ENCODE peak calls at places on chromosomes 2 and 18, in ten cellular contexts. L is heart left ventricle, T is A549, J is esophagus muscularis mucosa, S is tibial nerve, E is Peyer's patch, D is ovary, H is suprapubic skin, A is gastrocnemius medialis, C is stomach. W is an unnamed sample.

GRCh38 chr18:63284861-63285260 is 34.7 kb downstream of the BCL2 start:
- DNase-seq in H (no peak), E (no peak), S (no peak), J (no peak), C (no peak), D (no peak), L (no peak), T (no peak), A (no peak), W (no peak)

GRCh38 chr2:185433824-185434223 is 304.8 kb upstream of the FSIP2 start:
- DNase-seq in L (no peak), A (no peak), H (no peak), D (no peak), T (no peak), E (no peak), J (no peak), S (no peak), C (no peak), W (no peak)

GRCh38 chr2:176446718-176447414 is 177.6 kb downstream of the MTX2 start:
- DNase-seq in D (no peak), S (no peak), L (no peak), E (no peak), T (no peak), C (no peak), A (no peak), J (no peak), H (no peak), W (no peak)

GRCh38 chr2:85826990-85827878 is 61.6 kb downstream of the ST3GAL5 start:
- DNase-seq in S (peak), H (peak), E (peak), D (peak), C (peak), T (peak), A (peak), L (peak), J (peak), W (peak)

GRCh38 chr2:170002096-170002495 is 174.8 kb downstream of the UBR3 start:
- DNase-seq in S (no peak), T (no peak), L (no peak), C (no peak), A (no peak), E (no peak), D (no peak), H (no peak), J (no peak), W (no peak)

GRCh38 chr2:69625078-69625788 is 18.3 kb downstream of the AAK1 start:
- DNase-seq in T (no peak), A (no peak), J (no peak), C (no peak), S (no peak), H (no peak), L (no peak), E (no peak), D (no peak), W (peak)

GRCh38 chr2:169086893-169087467 is 17.6 kb downstream of the DHRS9 start:
- DNase-seq in D (no peak), J (peak), C (no peak), L (no peak), S (no peak), A (no peak), H (no peak), E (no peak), T (no peak), W (no peak)

GRCh38 chr2:175931751-175932295 is 70.2 kb downstream of the LNPK start:
- DNase-seq in D (no peak), S (no peak), C (no peak), L (no peak), J (no peak), T (no peak), H (no peak), A (no peak), E (no peak), W (no peak)

GRCh38 chr18:74947875-74948274 is 261.1 kb downstream of the PTGR3 start:
- DNase-seq in S (no peak), E (no peak), A (no peak), H (no peak), T (no peak), D (no peak), L (no peak), C (no peak), J (no peak), W (no peak)

GRCh38 chr2:156589381-156590079 is 153.4 kb downstream of the GPD2 start:
- DNase-seq in J (no peak), A (no peak), T (peak), E (peak), H (no peak), C (peak), L (no peak), S (no peak), D (no peak), W (peak)

GRCh38 chr2:235461763-235462414 is 32.0 kb upstream of the AGAP1 start:
- DNase-seq in J (no peak), T (no peak), C (no peak), S (no peak), D (no peak), E (no peak), H (no peak), A (no peak), L (no peak), W (no peak)

GRCh38 chr2:120434909-120435308 is 89.0 kb downstream of the INHBB start:
- DNase-seq in H (peak), S (no peak), E (peak), C (no peak), T (no peak), L (no peak), A (no peak), J (no peak), D (no peak), W (no peak)

GRCh38 chr2:136242687-136243277 is 124.8 kb upstream of the CXCR4 start:
- DNase-seq in D (no peak), L (no peak), T (no peak), S (no peak), H (no peak), E (peak), C (peak), A (no peak), J (no peak), W (no peak)

GRCh38 chr18:59744271-59744721 is 47.1 kb upstream of the CCBE1 start:
- DNase-seq in J (no peak), L (no peak), E (no peak), H (no peak), D (no peak), S (no peak), C (no peak), A (no peak), T (no peak), W (no peak)

GRCh38 chr2:102291221-102292075 is 19.9 kb upstream of the IL1RL1 start:
- DNase-seq in A (no peak), L (peak), T (no peak), H (no peak), E (no peak), D (no peak), J (no peak), S (peak), C (peak), W (peak)

GRCh38 chr2:177030391-177031000 is 182.1 kb upstream of the HNRNPA3 start:
- DNase-seq in L (no peak), C (no peak), H (no peak), D (no peak), J (no peak), E (no peak), A (no peak), T (no peak), S (no peak), W (no peak)

GRCh38 chr2:40098786-40099470 is 319.9 kb upstream of the THUMPD2 start:
- DNase-seq in H (no peak), S (no peak), A (no peak), C (no peak), J (no peak), L (no peak), T (no peak), E (no peak), D (no peak), W (no peak)

GRCh38 chr2:1796581-1796930 is 52.2 kb upstream of the PXDN start:
- DNase-seq in J (no peak), S (no peak), C (no peak), E (no peak), T (no peak), A (no peak), L (no peak), D (no peak), H (no peak), W (no peak)

GRCh38 chr18:50788284-50788683 is 31.5 kb downstream of the MRO start:
- DNase-seq in H (no peak), L (no peak), A (no peak), J (no peak), S (no peak), T (no peak), C (no peak), D (no peak), E (no peak), W (no peak)

GRCh38 chr2:151334082-151334815 is 23.1 kb upstream of the TNFAIP6 start:
- DNase-seq in J (peak), T (peak), C (no peak), L (peak), H (no peak), E (no peak), S (peak), D (no peak), A (no peak), W (no peak)

GRCh38 chr2:151891566-151892194 is 63.5 kb upstream of the ARL5A start:
- DNase-seq in E (no peak), L (no peak), D (no peak), S (no peak), H (no peak), C (no peak), T (no peak), J (no peak), A (peak), W (no peak)

GRCh38 chr2:10717630-10718029 is 3.8 kb upstream of the ATP6V1C2 start:
- DNase-seq in T (no peak), L (no peak), H (no peak), C (no peak), E (no peak), A (no peak), J (no peak), D (no peak), S (no peak), W (no peak)

DNA sequence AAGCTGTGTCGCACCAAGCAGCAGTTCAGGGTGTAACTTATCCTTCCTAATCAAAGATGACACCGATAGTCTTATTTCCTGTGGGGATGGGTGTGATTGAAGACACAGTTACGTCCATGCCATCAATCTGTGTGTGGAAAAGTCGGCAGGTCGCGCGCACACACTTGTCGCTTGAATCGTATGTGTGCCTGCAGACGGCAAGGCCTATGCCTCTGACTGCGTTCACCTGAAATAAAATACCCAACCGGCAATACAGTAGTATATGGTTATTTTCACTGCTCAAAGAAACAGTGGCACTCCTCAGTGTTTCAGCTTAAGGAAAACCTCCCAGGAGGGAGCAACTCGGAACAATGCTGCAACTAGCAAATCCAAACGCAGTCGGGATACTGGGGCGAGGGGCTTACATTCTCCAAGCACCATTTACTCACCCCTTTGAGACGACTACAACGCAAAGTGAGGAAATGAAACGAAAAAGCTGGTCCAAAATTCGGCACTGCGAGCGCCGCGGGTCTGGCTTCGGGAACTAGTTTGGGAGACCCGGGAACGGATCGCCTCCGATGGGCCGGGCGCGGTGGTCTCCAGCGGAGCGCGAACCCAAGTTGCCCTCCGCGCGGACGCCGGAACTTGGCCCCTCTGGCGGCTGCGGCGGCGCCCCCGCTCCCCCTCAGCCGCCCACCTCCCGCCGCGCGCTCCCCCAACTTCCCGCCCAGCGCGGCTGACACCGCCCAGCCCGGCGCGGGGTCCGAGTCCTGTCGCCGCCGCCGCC is 680 bp downstream of the PRKD3 start:
- DNase-seq in C (no peak), S (no peak), A (peak), L (peak), H (peak), D (no peak), E (peak), T (no peak), J (no peak), W (peak)
- TF ChIP-seq POLR2A in C (no peak), S (no peak), A (no peak), L (no peak), H (no peak), D (peak), E (no peak), T (no peak), J (no peak), W (no peak)

GRCh38 chr2:130337735-130338325 is 4.9 kb upstream of the IMP4 start:
- DNase-seq in A (no peak), T (no peak), D (no peak), C (no peak), L (no peak), E (no peak), H (no peak), S (no peak), J (no peak), W (no peak)

GRCh38 chr2:130338793-130339345 is 3.8 kb upstream of the IMP4 start:
- DNase-seq in E (no peak), C (no peak), A (no peak), S (no peak), T (no peak), D (no peak), L (no peak), J (no peak), H (no peak), W (no peak)

GRCh38 chr2:130336150-130336876 is 6.4 kb upstream of the IMP4 start:
- DNase-seq in A (no peak), H (no peak), E (no peak), C (no peak), J (no peak), L (no peak), S (no peak), T (no peak), D (no peak), W (no peak)

GRCh38 chr2:130335226-130335625 is 7.5 kb upstream of the IMP4 start:
- DNase-seq in J (no peak), D (no peak), L (no peak), H (no peak), T (no peak), C (no peak), S (no peak), A (no peak), E (no peak), W (no peak)

GRCh38 chr2:130336877-130337734 is 5.6 kb upstream of the IMP4 start:
- DNase-seq in D (peak), S (peak), H (peak), E (peak), L (peak), J (peak), T (peak), C (peak), A (no peak), W (peak)
- TF ChIP-seq POLR2A in D (no peak), S (no peak), H (no peak), E (peak), L (no peak), J (no peak), T (peak), C (peak), A (no peak), W (no peak)

GRCh38 chr2:74439373-74440004 is 2.2 kb downstream of the RTKN start:
- DNase-seq in J (no peak), T (no peak), C (no peak), S (no peak), H (peak), E (no peak), D (no peak), A (no peak), L (peak), W (no peak)

GRCh38 chr2:74441690-74442482 is at the start of gene RTKN:
- DNase-seq in J (no peak), A (no peak), H (peak), E (peak), S (no peak), D (peak), C (peak), T (no peak), L (no peak), W (no peak)

GRCh38 chr2:74440005-74440377 is 1.7 kb downstream of the RTKN start:
- DNase-seq in J (no peak), E (no peak), C (no peak), L (no peak), T (no peak), H (peak), S (peak), A (no peak), D (peak), W (no peak)

GRCh38 chr2:74441111-74441689 is 537 bp downstream of the RTKN start:
- DNase-seq in E (no peak), D (no peak), J (no peak), C (no peak), L (no peak), T (no peak), S (no peak), A (no peak), H (peak), W (no peak)

DNA sequence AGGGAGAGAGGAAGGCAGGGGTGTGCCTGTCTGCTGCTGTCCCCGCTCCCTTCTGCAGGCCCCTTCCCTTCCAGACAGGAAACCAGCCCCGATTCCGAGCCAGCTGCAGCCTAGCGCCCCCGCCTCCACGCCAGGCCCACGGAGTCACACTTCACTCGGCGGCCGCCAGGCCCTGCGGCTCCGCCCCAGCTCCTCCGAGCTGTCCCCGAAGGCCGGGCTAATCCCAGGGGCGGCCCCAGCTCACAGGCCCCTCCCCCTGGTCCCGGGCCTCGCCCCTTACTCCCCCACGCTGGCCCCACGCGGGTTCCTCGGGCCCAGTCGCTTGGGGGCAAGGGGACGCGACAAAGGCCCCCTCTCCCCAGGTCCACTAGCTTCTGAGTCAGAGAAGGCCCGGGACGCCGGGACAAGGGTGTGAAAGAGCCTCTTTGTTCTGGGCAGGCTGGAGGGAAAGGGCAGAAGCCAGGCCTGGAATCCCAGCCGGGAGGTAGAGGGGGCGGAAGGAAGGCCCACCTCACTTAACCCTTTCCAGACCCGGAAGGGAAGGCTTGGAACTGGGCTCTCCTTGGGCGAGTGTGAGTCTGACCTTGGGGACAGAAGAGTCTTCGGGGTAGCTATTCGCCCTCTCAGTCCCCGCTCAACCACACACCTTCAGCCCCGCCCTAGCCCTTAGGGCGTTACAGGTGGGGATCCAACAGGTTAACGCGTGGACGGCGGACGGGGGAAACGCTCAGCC is 1.2 kb downstream of the RTKN start:
- DNase-seq in E (peak), L (peak), D (peak), A (peak), J (peak), C (peak), T (peak), H (peak), S (peak), W (peak)
- TF ChIP-seq POLR2A in E (no peak), L (no peak), D (no peak), A (peak), J (no peak), C (no peak), T (peak), H (no peak), S (peak), W (no peak)

DNA sequence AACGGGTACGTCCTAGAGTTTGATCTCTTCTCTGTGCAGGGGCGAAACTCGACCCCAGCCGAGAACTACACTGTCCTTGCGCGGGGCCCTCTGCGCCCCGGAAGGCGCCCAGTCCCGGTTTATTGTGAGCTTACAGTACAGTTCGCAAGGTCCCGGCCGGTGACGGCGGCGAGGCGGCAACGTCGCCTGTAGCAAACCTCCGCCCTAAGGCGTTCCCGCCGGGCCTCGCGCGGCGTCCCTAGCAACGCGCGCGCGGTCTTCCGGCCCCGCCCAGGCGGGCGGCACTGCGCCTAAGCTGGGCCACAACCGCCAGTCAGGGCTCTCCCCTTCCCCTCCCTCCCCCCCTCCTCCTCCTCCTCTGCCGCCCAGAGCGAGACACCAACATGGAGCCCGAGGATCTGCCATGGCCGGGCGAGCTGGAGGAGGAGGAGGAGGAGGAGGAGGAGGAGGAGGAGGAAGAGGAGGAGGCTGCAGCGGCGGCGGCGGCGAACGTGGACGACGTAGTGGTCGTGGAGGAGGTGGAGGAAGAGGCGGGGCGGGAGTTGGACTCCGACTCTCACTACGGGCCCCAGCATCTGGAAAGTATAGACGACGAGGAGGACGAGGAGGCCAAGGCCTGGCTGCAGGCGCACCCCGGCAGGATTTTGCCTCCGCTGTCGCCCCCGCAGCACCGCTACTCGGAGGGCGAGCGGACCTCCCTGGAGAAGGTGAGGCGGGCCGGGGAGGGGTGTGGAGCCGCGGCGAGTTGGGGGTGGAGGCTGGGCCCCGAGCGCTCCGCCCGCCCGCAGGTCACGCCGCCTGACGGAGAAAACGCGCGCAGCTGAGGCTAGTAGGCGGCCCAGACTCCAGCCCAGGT is at the start of gene ALMS1:
- DNase-seq in L (peak), D (peak), C (peak), A (peak), E (peak), S (peak), J (peak), H (peak), T (peak), W (peak)
- TF ChIP-seq POLR2A in L (no peak), D (peak), C (no peak), A (peak), E (peak), S (no peak), J (no peak), H (no peak), T (peak), W (peak)